ENCODE peak calls at places on chromosomes 3 and 15, in four cellular contexts. U is GM23338, K is hepatocyte, D is psoas muscle. O is an unnamed sample.

GRCh38 chr15:98881526-98882517 is 125.8 kb downstream of the PGPEP1L start:
- DNase-seq in U (peak; percentile 76), D (no peak), K (peak; percentile 43), O (no peak)

GRCh38 chr3:83230841-83231240 is 1469.4 kb upstream of the GBE1 start:
- DNase-seq in D (no peak), U (no peak), K (no peak), O (no peak)

GRCh38 chr3:133943639-133944131 is 48.0 kb upstream of the RAB6B start:
- DNase-seq in U (no peak), K (peak; percentile 75), D (no peak), O (no peak)

GRCh38 chr15:58387130-58387529 is 44.7 kb upstream of the LIPC start:
- DNase-seq in K (no peak), D (no peak), U (no peak), O (no peak)

GRCh38 chr3:195250473-195251251 is 20.3 kb downstream of the XXYLT1 start:
- DNase-seq in D (no peak), K (no peak), U (no peak), O (peak; percentile 55)

GRCh38 chr3:17828388-17828787 is 86.0 kb upstream of the TBC1D5 start:
- DNase-seq in D (no peak), U (no peak), K (no peak), O (no peak)

GRCh38 chr3:130941793-130942192 is 47.9 kb downstream of the ATP2C1 start:
- DNase-seq in D (no peak), K (no peak), U (no peak), O (no peak)

GRCh38 chr3:71585891-71586809 is 2.6 kb upstream of the FOXP1 start:
- DNase-seq in U (peak; percentile 44), K (peak; percentile 39), D (no peak), O (no peak)

GRCh38 chr15:61518191-61518950 is 289.3 kb upstream of the RORA start:
- DNase-seq in U (no peak), K (no peak), D (no peak), O (no peak)

GRCh38 chr3:126180477-126181397 is at the start of gene ALDH1L1:
- DNase-seq in K (peak; percentile 80), D (peak; percentile 88), U (peak; percentile 75), O (no peak)

GRCh38 chr3:66038384-66038725 is 363 bp downstream of the MAGI1 start:
- DNase-seq in D (no peak), U (no peak), K (peak; percentile 87), O (no peak)

GRCh38 chr15:84099181-84099580 is 136.4 kb upstream of the GOLGA6L4 start:
- DNase-seq in D (peak; percentile 18), U (no peak), K (no peak), O (peak; percentile 19)

GRCh38 chr3:175911937-175912336 is 1052.8 kb downstream of the NAALADL2 start:
- DNase-seq in K (no peak), U (no peak), D (no peak), O (no peak)

GRCh38 chr3:43505351-43505750 is 116.5 kb downstream of the ANO10 start:
- DNase-seq in D (no peak), U (no peak), K (no peak), O (no peak)

GRCh38 chr3:124850633-124851032 is 36.5 kb downstream of the ITGB5 start:
- DNase-seq in U (no peak), K (no peak), D (peak; percentile 51), O (no peak)

GRCh38 chr15:70833897-70834765 is 19.8 kb downstream of the LARP6 start:
- DNase-seq in D (no peak), U (peak; percentile 37), K (peak; percentile 65), O (no peak)

GRCh38 chr3:14837864-14838263 is 19.1 kb downstream of the FGD5 start:
- DNase-seq in D (no peak), K (peak; percentile 23), U (no peak), O (no peak)

GRCh38 chr3:132421832-132422231 is 4.5 kb downstream of the DNAJC13 start:
- DNase-seq in D (no peak), U (no peak), K (no peak), O (no peak)

GRCh38 chr3:62233065-62233464 is 140.3 kb downstream of the FEZF2 start:
- DNase-seq in U (peak; percentile 83), K (no peak), D (no peak), O (no peak)

GRCh38 chr3:30421261-30421660 is 185.1 kb upstream of the TGFBR2 start:
- DNase-seq in K (no peak), D (no peak), U (no peak), O (no peak)

GRCh38 chr3:15556512-15556911 is 35.0 kb upstream of the COLQ start:
- DNase-seq in K (no peak), D (no peak), U (no peak), O (peak; percentile 63)

GRCh38 chr3:172138792-172139507 is 99.6 kb downstream of the FNDC3B start:
- DNase-seq in K (peak; percentile 49), U (no peak), D (peak; percentile 55), O (peak; percentile 59)

GRCh38 chr15:23436421-23436820 is 10.6 kb downstream of the GOLGA6L2 start:
- DNase-seq in U (no peak), D (no peak), K (no peak), O (no peak)

GRCh38 chr3:66162766-66163165 is 58.0 kb upstream of the SLC25A26 start:
- DNase-seq in U (no peak), K (no peak), D (no peak), O (no peak)

GRCh38 chr15:62348119-62348518 is 183.0 kb upstream of the C2CD4B start:
- DNase-seq in U (no peak), K (no peak), D (no peak), O (no peak)

GRCh38 chr3:159919873-159920272 is 68.8 kb upstream of the IL12A start:
- DNase-seq in D (no peak), U (no peak), K (no peak), O (peak; percentile 69)

GRCh38 chr3:39275052-39275451 is 4.8 kb downstream of the CX3CR1 start:
- DNase-seq in K (peak; percentile 33), U (no peak), D (no peak), O (no peak)

GRCh38 chr3:114411292-114411691 is 117.5 kb downstream of the TIGIT start:
- DNase-seq in K (no peak), U (no peak), D (no peak), O (no peak)

GRCh38 chr3:194577985-194578905 is 55.0 kb downstream of the TMEM44 start:
- DNase-seq in D (peak; percentile 60), K (peak; percentile 78), U (no peak), O (no peak)

GRCh38 chr3:167067844-167068161 is 312.3 kb downstream of the ZBBX start:
- DNase-seq in U (no peak), K (no peak), D (no peak), O (no peak)

GRCh38 chr3:32428092-32429068 is 36.7 kb downstream of the CMTM7 start:
- DNase-seq in U (no peak), K (no peak), D (no peak), O (peak; percentile 69)

GRCh38 chr3:177441813-177442646 is 244.7 kb upstream of the TBL1XR1 start:
- DNase-seq in K (no peak), U (no peak), D (no peak), O (peak; percentile 79)

GRCh38 chr3:121431717-121432517 is 113.9 kb downstream of the POLQ start:
- DNase-seq in U (no peak), K (peak; percentile 56), D (no peak), O (peak; percentile 27)

GRCh38 chr15:68617001-68617400 is 38.2 kb downstream of the CORO2B start:
- DNase-seq in D (no peak), U (no peak), K (no peak), O (no peak)

GRCh38 chr15:40436116-40436891 is 4.4 kb upstream of the BAHD1 start:
- DNase-seq in D (no peak), U (peak; percentile 63), K (peak; percentile 55), O (no peak)

GRCh38 chr3:49022751-49023171 is 840 bp downstream of the NDUFAF3 start:
- DNase-seq in D (no peak), U (peak; percentile 37), K (no peak), O (no peak)

GRCh38 chr3:133592843-133593242 is 19.4 kb downstream of the CDV3 start:
- DNase-seq in U (no peak), K (no peak), D (no peak), O (peak; percentile 52)

GRCh38 chr15:79977431-79977940 is 6.5 kb upstream of the BCL2A1 start:
- DNase-seq in K (no peak), D (no peak), U (no peak), O (peak; percentile 79)

GRCh38 chr3:13015286-13016082 is 57.7 kb downstream of the IQSEC1 start:
- DNase-seq in K (no peak), U (no peak), D (peak; percentile 42), O (peak; percentile 81)

DNA sequence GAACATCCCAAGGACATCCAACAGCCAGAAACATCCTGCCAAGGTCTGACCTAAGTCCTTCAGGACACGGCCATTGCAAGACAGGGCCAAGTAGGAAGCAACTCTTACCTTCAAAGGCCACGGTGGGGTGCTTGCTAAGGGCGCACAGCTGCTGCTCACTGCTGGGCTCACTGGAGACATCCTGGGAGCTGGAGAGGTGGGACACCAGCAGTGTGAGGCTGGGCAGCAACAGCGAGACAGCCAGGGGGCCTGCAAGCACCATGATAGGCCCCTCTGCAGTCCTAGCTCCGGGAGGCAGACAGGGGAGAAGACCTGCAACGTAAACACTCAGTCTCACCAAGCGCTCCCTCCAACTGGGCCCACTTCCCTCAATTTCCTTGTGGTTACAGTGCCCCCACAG is 79.2 kb downstream of the SEMA5B start:
- DNase-seq in U (peak; percentile 49), D (no peak), K (no peak), O (no peak)
- TF ChIP-seq CTCF in U (peak; percentile 33), D (no peak), K (peak; percentile 2), O (no peak)

DNA sequence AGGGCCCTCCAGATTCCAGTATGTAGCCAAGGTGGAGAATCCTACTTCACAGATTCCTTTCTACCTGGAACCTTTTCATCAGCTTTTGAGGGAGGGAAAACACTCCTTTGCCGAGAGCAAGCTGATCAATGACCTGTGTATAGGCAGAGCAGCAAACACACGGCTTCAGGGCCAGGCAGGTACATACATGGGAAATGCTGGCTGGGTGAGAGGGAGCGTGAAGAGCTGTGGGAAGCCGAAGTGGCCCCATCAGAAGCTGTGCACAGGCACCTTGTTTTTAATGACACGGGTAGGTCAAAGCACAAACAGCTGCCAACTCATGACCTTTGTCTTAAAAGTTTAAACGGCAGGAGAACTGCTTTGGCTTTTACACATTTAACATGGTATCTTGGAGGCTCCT is 25.3 kb downstream of the STARD5 start:
- DNase-seq in U (no peak), K (no peak), D (no peak), O (no peak)
- H3K4me3 ChIP-seq in U (no peak overlapping the region), K (no peak overlapping the region), D (peak overlapping the region; percentile 49), O (peak overlapping the region; percentile 73)

GRCh38 chr3:186844908-186845307 is 2.4 kb downstream of the ADIPOQ start:
- DNase-seq in D (no peak), U (no peak), K (no peak), O (no peak)

GRCh38 chr3:186841637-186842036 is 873 bp upstream of the ADIPOQ start:
- DNase-seq in U (no peak), D (no peak), K (no peak), O (no peak)

GRCh38 chr3:186842426-186843038 is at the start of gene ADIPOQ:
- DNase-seq in U (no peak), D (no peak), K (no peak), O (no peak)

GRCh38 chr3:186839874-186840641 is 2.5 kb upstream of the ADIPOQ start:
- DNase-seq in D (no peak), U (no peak), K (no peak), O (no peak)

GRCh38 chr3:186843039-186843432 is 526 bp downstream of the ADIPOQ start:
- DNase-seq in U (no peak), K (no peak), D (no peak), O (no peak)
- H3K36me3 ChIP-seq in U (no peaks in the 10 kb centered on the region), K (no peaks in the 10 kb centered on the region), D (no peaks in the 10 kb centered on the region), O (no peaks in the 10 kb centered on the region)

GRCh38 chr15:31145271-31145911 is 43.9 kb upstream of the TRPM1 start:
- DNase-seq in K (no peak), D (no peak), U (no peak), O (no peak)
- TF ChIP-seq CTCF in K (peak; percentile 18), D (no peak), U (peak; percentile 20), O (no peak)

GRCh38 chr15:77569647-77570186 is 63.0 kb downstream of the LINGO1 start:
- DNase-seq in K (no peak), U (no peak), D (no peak), O (no peak)
- H3K4me3 ChIP-seq in K (no peak overlapping the region), U (no peak overlapping the region), D (peak overlapping the region; percentile 25), O (no peak overlapping the region)

O was measured in GM06990.